ENCODE peak calls at places on chromosomes 12 and 14, in five cellular contexts. E is RPMI7951, N is substantia nigra, V is NCI-H460, C is hepatic stellate cell. M is an unnamed sample.

GRCh38 chr12:122079038-122079531 is 529 bp downstream of the MLXIP start:
- DNase-seq in V (no peak), N (no peak), E (no peak), C (peak; percentile 24), M (no peak)

GRCh38 chr14:77071938-77072388 is 26.1 kb upstream of the CIPC start:
- DNase-seq in C (peak; percentile 32), E (peak; percentile 29), N (no peak), V (no peak), M (no peak)

GRCh38 chr12:75553398-75553797 is 42.0 kb upstream of the KRR1 start:
- DNase-seq in N (no peak), C (no peak), V (no peak), E (no peak), M (no peak)

GRCh38 chr12:103505371-103506236 is 9.8 kb upstream of the C12orf42 start:
- DNase-seq in C (no peak), E (no peak), V (no peak), N (no peak), M (peak; percentile 38)

GRCh38 chr14:61934385-61934784 is 172.2 kb downstream of the SNAPC1 start:
- DNase-seq in V (no peak), N (no peak), E (peak; percentile 67), C (peak; percentile 6), M (no peak)

GRCh38 chr12:111270773-111271172 is 98.1 kb downstream of the PHETA1 start:
- DNase-seq in V (no peak), N (no peak), E (peak; percentile 63), C (no peak), M (no peak)

GRCh38 chr14:39267592-39268112 is 33.9 kb downstream of the MIA2 start:
- DNase-seq in V (peak; percentile 56), N (no peak), C (peak; percentile 4), E (no peak), M (no peak)

GRCh38 chr14:26204954-26205479 is 392.8 kb downstream of the NOVA1 start:
- DNase-seq in E (no peak), N (peak; percentile 34), C (no peak), V (no peak), M (no peak)

GRCh38 chr14:61477845-61478438 is 156.6 kb downstream of the PRKCH start:
- DNase-seq in N (no peak), E (peak; percentile 83), V (peak; percentile 74), C (no peak), M (no peak)

GRCh38 chr14:91186515-91187066 is 57.9 kb downstream of the GPR68 start:
- DNase-seq in E (peak; percentile 10), V (no peak), C (peak; percentile 59), N (no peak), M (no peak)

GRCh38 chr12:91818236-91819131 is 327.2 kb downstream of the BTG1 start:
- DNase-seq in V (no peak), N (no peak), E (no peak), C (no peak), M (no peak)

GRCh38 chr12:120249875-120250795 is 15.4 kb downstream of the PXN start:
- DNase-seq in V (no peak), E (peak; percentile 64), N (no peak), C (no peak), M (no peak)

GRCh38 chr14:105860615-105861580 is 334.5 kb downstream of the TMEM121 start:
- DNase-seq in N (no peak), E (no peak), V (no peak), C (no peak), M (no peak)

GRCh38 chr12:45582536-45582935 is 147.0 kb upstream of the ARID2 start:
- DNase-seq in E (no peak), C (no peak), V (no peak), N (no peak), M (no peak)

GRCh38 chr12:106280101-106280500 is 22.4 kb upstream of the TCP11L2 start:
- DNase-seq in V (no peak), E (no peak), C (no peak), N (no peak), M (no peak)

GRCh38 chr12:4819654-4820053 is 90.1 kb upstream of the KCNA1 start:
- DNase-seq in N (no peak), C (no peak), E (peak; percentile 33), V (no peak), M (no peak)

GRCh38 chr12:75585309-75585708 is 73.9 kb upstream of the KRR1 start:
- DNase-seq in E (peak; percentile 75), C (peak; percentile 16), N (no peak), V (peak; percentile 14), M (peak; percentile 57)

GRCh38 chr12:52615912-52616311 is 2.4 kb downstream of the KRT73 start:
- DNase-seq in E (no peak), C (no peak), N (no peak), V (no peak), M (no peak)

GRCh38 chr14:65446159-65446558 is 33.6 kb downstream of the FUT8 start:
- DNase-seq in V (no peak), E (peak; percentile 17), N (no peak), C (no peak), M (no peak)

GRCh38 chr12:41604830-41605229 is 416.7 kb downstream of the PDZRN4 start:
- DNase-seq in V (no peak), C (no peak), E (no peak), N (no peak), M (no peak)

GRCh38 chr14:68771631-68772030 is 21.2 kb downstream of the ZFP36L1 start:
- DNase-seq in N (no peak), V (no peak), E (no peak), C (no peak), M (no peak)

GRCh38 chr12:89038831-89039509 is 313.3 kb downstream of the DUSP6 start:
- DNase-seq in V (no peak), E (no peak), N (no peak), C (no peak), M (no peak)

GRCh38 chr12:93751864-93752610 is 74.9 kb downstream of the CRADD start:
- DNase-seq in E (peak; percentile 5), N (no peak), V (no peak), C (peak; percentile 50), M (no peak)

GRCh38 chr12:110583137-110584059 is at the start of gene PPTC7:
- DNase-seq in V (peak; percentile 97), N (peak; percentile 96), E (peak; percentile 90), C (peak; percentile 92), M (peak; percentile 98)

GRCh38 chr12:107322063-107322462 is 228.7 kb upstream of the CRY1 start:
- DNase-seq in N (no peak), E (no peak), C (no peak), V (no peak), M (no peak)

GRCh38 chr12:122232691-122233090 is 6.8 kb upstream of the DIABLO start:
- DNase-seq in E (no peak), C (no peak), N (no peak), V (no peak), M (no peak)

GRCh38 chr14:77113644-77114043 is 15.6 kb downstream of the CIPC start:
- DNase-seq in V (no peak), E (no peak), C (no peak), N (no peak), M (no peak)

GRCh38 chr14:95664546-95664945 is 21.7 kb upstream of the TCL1B start:
- DNase-seq in E (no peak), C (no peak), N (no peak), V (no peak), M (no peak)

GRCh38 chr12:77697126-77697525 is 133.6 kb upstream of the NAV3 start:
- DNase-seq in E (no peak), C (no peak), V (no peak), N (no peak), M (no peak)

GRCh38 chr12:108609535-108610335 is 11.9 kb upstream of the TMEM119 start:
- DNase-seq in N (no peak), V (no peak), E (peak; percentile 98), C (peak; percentile 69), M (no peak)

GRCh38 chr14:71620401-71620800 is 311.8 kb upstream of the RGS6 start:
- DNase-seq in C (peak; percentile 13), E (peak; percentile 63), V (no peak), N (no peak), M (no peak)

GRCh38 chr14:31582286-31582691 is 21.1 kb downstream of the NUBPL start:
- DNase-seq in C (no peak), E (no peak), V (no peak), N (no peak), M (no peak)

GRCh38 chr14:39218171-39218769 is 15.4 kb upstream of the MIA2 start:
- DNase-seq in E (peak; percentile 69), N (no peak), C (no peak), V (peak; percentile 40), M (no peak)

GRCh38 chr14:75310295-75311059 is 31.8 kb downstream of the FOS start:
- DNase-seq in E (peak; percentile 80), V (peak; percentile 22), N (peak; percentile 78), C (peak; percentile 81), M (no peak)

GRCh38 chr12:31868980-31869379 is 90.2 kb upstream of the RESF1 start:
- DNase-seq in V (no peak), C (no peak), N (peak; percentile 1), E (peak; percentile 94), M (no peak)

GRCh38 chr12:113788020-113788856 is 177.9 kb downstream of the RBM19 start:
- DNase-seq in V (peak; percentile 25), E (peak; percentile 82), N (no peak), C (no peak), M (peak; percentile 48)

GRCh38 chr12:108173160-108173559 is 44.1 kb downstream of the WSCD2 start:
- DNase-seq in E (no peak), N (no peak), V (no peak), C (no peak), M (no peak)

GRCh38 chr12:58106185-58106584 is 164.8 kb downstream of the ATP23 start:
- DNase-seq in N (no peak), V (no peak), E (no peak), C (no peak), M (no peak)

GRCh38 chr14:87916886-87917275 is 76.1 kb downstream of the GALC start:
- DNase-seq in N (no peak), E (no peak), C (no peak), V (no peak), M (no peak)

M was measured in SK-MEL-5.